ENCODE peak calls at places on chromosomes 7 and 10, in nine cellular contexts. One of them, this sample, is unnamed.

GRCh38 chr7:85220651-85221050 is 33.8 kb upstream of the SEMA3D start:
- DNase-seq in stimulated activated CD8-positive, alpha-beta memory T cell treated with anti-CD3 and anti-CD28 coated beads, Interleukin-4, amount 100 ng/mL, for 24 hours: no peak
- DNase-seq in EL: no peak
- DNase-seq in activated CD4-positive, CD25-positive, alpha-beta regulatory T cell treated with anti-CD3 and anti-CD28 coated beads, Interleukin-2, amount 50 U/mL, for 72 hours: no peak
- DNase-seq in NCI-H345: no peak
- DNase-seq in hypothalamus: no peak
- DNase-seq in astrocyte of the spinal cord: no peak
- DNase-seq in T47D: no peak
- DNase-seq in mesothelial cell of epicardium: no peak
- DNase-seq in this sample: no peak

GRCh38 chr10:11180228-11180627 is 162.6 kb downstream of the CELF2 start:
- DNase-seq in stimulated activated CD8-positive, alpha-beta memory T cell treated with anti-CD3 and anti-CD28 coated beads, Interleukin-4, amount 100 ng/mL, for 24 hours: peak
- DNase-seq in EL: no peak
- DNase-seq in activated CD4-positive, CD25-positive, alpha-beta regulatory T cell treated with anti-CD3 and anti-CD28 coated beads, Interleukin-2, amount 50 U/mL, for 72 hours: peak
- DNase-seq in NCI-H345: no peak
- DNase-seq in hypothalamus: no peak
- DNase-seq in astrocyte of the spinal cord: no peak
- DNase-seq in T47D: no peak
- DNase-seq in mesothelial cell of epicardium: no peak
- DNase-seq in this sample: no peak

GRCh38 chr10:132836832-132837540 is 51.0 kb upstream of the NKX6-2 start:
- DNase-seq in stimulated activated CD8-positive, alpha-beta memory T cell treated with anti-CD3 and anti-CD28 coated beads, Interleukin-4, amount 100 ng/mL, for 24 hours: peak
- DNase-seq in EL: peak
- DNase-seq in activated CD4-positive, CD25-positive, alpha-beta regulatory T cell treated with anti-CD3 and anti-CD28 coated beads, Interleukin-2, amount 50 U/mL, for 72 hours: peak
- DNase-seq in NCI-H345: peak
- DNase-seq in hypothalamus: peak
- DNase-seq in astrocyte of the spinal cord: no peak
- DNase-seq in T47D: peak
- DNase-seq in mesothelial cell of epicardium: peak
- DNase-seq in this sample: peak

GRCh38 chr7:124440081-124440480 is 325.5 kb downstream of the GPR37 start:
- DNase-seq in stimulated activated CD8-positive, alpha-beta memory T cell treated with anti-CD3 and anti-CD28 coated beads, Interleukin-4, amount 100 ng/mL, for 24 hours: no peak
- DNase-seq in EL: peak
- DNase-seq in activated CD4-positive, CD25-positive, alpha-beta regulatory T cell treated with anti-CD3 and anti-CD28 coated beads, Interleukin-2, amount 50 U/mL, for 72 hours: no peak
- DNase-seq in NCI-H345: no peak
- DNase-seq in hypothalamus: no peak
- DNase-seq in astrocyte of the spinal cord: peak
- DNase-seq in T47D: no peak
- DNase-seq in mesothelial cell of epicardium: no peak
- DNase-seq in this sample: peak

GRCh38 chr7:134593530-134594392 is 44.9 kb downstream of the AKR1B15 start:
- DNase-seq in stimulated activated CD8-positive, alpha-beta memory T cell treated with anti-CD3 and anti-CD28 coated beads, Interleukin-4, amount 100 ng/mL, for 24 hours: no peak
- DNase-seq in EL: peak
- DNase-seq in activated CD4-positive, CD25-positive, alpha-beta regulatory T cell treated with anti-CD3 and anti-CD28 coated beads, Interleukin-2, amount 50 U/mL, for 72 hours: no peak
- DNase-seq in NCI-H345: no peak
- DNase-seq in hypothalamus: peak
- DNase-seq in astrocyte of the spinal cord: peak
- DNase-seq in T47D: peak
- DNase-seq in mesothelial cell of epicardium: no peak
- DNase-seq in this sample: peak

GRCh38 chr7:1569833-1570632 is at the start of gene PSMG3:
- DNase-seq in stimulated activated CD8-positive, alpha-beta memory T cell treated with anti-CD3 and anti-CD28 coated beads, Interleukin-4, amount 100 ng/mL, for 24 hours: peak
- DNase-seq in EL: peak
- DNase-seq in activated CD4-positive, CD25-positive, alpha-beta regulatory T cell treated with anti-CD3 and anti-CD28 coated beads, Interleukin-2, amount 50 U/mL, for 72 hours: peak
- DNase-seq in NCI-H345: peak
- DNase-seq in hypothalamus: peak
- DNase-seq in astrocyte of the spinal cord: peak
- DNase-seq in T47D: peak
- DNase-seq in mesothelial cell of epicardium: peak
- DNase-seq in this sample: peak

GRCh38 chr7:92496876-92497275 is 19.1 kb upstream of the ERVW-1 start:
- DNase-seq in stimulated activated CD8-positive, alpha-beta memory T cell treated with anti-CD3 and anti-CD28 coated beads, Interleukin-4, amount 100 ng/mL, for 24 hours: no peak
- DNase-seq in EL: peak
- DNase-seq in activated CD4-positive, CD25-positive, alpha-beta regulatory T cell treated with anti-CD3 and anti-CD28 coated beads, Interleukin-2, amount 50 U/mL, for 72 hours: no peak
- DNase-seq in NCI-H345: no peak
- DNase-seq in hypothalamus: no peak
- DNase-seq in astrocyte of the spinal cord: no peak
- DNase-seq in T47D: no peak
- DNase-seq in mesothelial cell of epicardium: no peak
- DNase-seq in this sample: peak

GRCh38 chr7:18535811-18536413 is 40.4 kb downstream of the HDAC9 start:
- DNase-seq in stimulated activated CD8-positive, alpha-beta memory T cell treated with anti-CD3 and anti-CD28 coated beads, Interleukin-4, amount 100 ng/mL, for 24 hours: no peak
- DNase-seq in EL: no peak
- DNase-seq in activated CD4-positive, CD25-positive, alpha-beta regulatory T cell treated with anti-CD3 and anti-CD28 coated beads, Interleukin-2, amount 50 U/mL, for 72 hours: no peak
- DNase-seq in NCI-H345: no peak
- DNase-seq in hypothalamus: no peak
- DNase-seq in astrocyte of the spinal cord: no peak
- DNase-seq in T47D: peak
- DNase-seq in mesothelial cell of epicardium: no peak
- DNase-seq in this sample: no peak

GRCh38 chr7:13077466-13077865 is 390.0 kb downstream of the ARL4A start:
- DNase-seq in stimulated activated CD8-positive, alpha-beta memory T cell treated with anti-CD3 and anti-CD28 coated beads, Interleukin-4, amount 100 ng/mL, for 24 hours: no peak
- DNase-seq in EL: peak
- DNase-seq in activated CD4-positive, CD25-positive, alpha-beta regulatory T cell treated with anti-CD3 and anti-CD28 coated beads, Interleukin-2, amount 50 U/mL, for 72 hours: no peak
- DNase-seq in NCI-H345: no peak
- DNase-seq in hypothalamus: no peak
- DNase-seq in astrocyte of the spinal cord: peak
- DNase-seq in T47D: no peak
- DNase-seq in mesothelial cell of epicardium: no peak
- DNase-seq in this sample: peak

GRCh38 chr7:20408467-20408826 is 77.7 kb downstream of the ITGB8 start:
- DNase-seq in stimulated activated CD8-positive, alpha-beta memory T cell treated with anti-CD3 and anti-CD28 coated beads, Interleukin-4, amount 100 ng/mL, for 24 hours: no peak
- DNase-seq in EL: peak
- DNase-seq in activated CD4-positive, CD25-positive, alpha-beta regulatory T cell treated with anti-CD3 and anti-CD28 coated beads, Interleukin-2, amount 50 U/mL, for 72 hours: no peak
- DNase-seq in NCI-H345: peak
- DNase-seq in hypothalamus: no peak
- DNase-seq in astrocyte of the spinal cord: no peak
- DNase-seq in T47D: no peak
- DNase-seq in mesothelial cell of epicardium: no peak
- DNase-seq in this sample: peak

GRCh38 chr7:112182749-112183148 is 23.4 kb downstream of the DOCK4 start:
- DNase-seq in stimulated activated CD8-positive, alpha-beta memory T cell treated with anti-CD3 and anti-CD28 coated beads, Interleukin-4, amount 100 ng/mL, for 24 hours: no peak
- DNase-seq in EL: no peak
- DNase-seq in activated CD4-positive, CD25-positive, alpha-beta regulatory T cell treated with anti-CD3 and anti-CD28 coated beads, Interleukin-2, amount 50 U/mL, for 72 hours: no peak
- DNase-seq in NCI-H345: no peak
- DNase-seq in hypothalamus: peak
- DNase-seq in astrocyte of the spinal cord: no peak
- DNase-seq in T47D: no peak
- DNase-seq in mesothelial cell of epicardium: no peak
- DNase-seq in this sample: no peak

GRCh38 chr10:32190890-32191491 is 134.8 kb upstream of the KIF5B start:
- DNase-seq in stimulated activated CD8-positive, alpha-beta memory T cell treated with anti-CD3 and anti-CD28 coated beads, Interleukin-4, amount 100 ng/mL, for 24 hours: no peak
- DNase-seq in EL: peak
- DNase-seq in activated CD4-positive, CD25-positive, alpha-beta regulatory T cell treated with anti-CD3 and anti-CD28 coated beads, Interleukin-2, amount 50 U/mL, for 72 hours: no peak
- DNase-seq in NCI-H345: peak
- DNase-seq in hypothalamus: no peak
- DNase-seq in astrocyte of the spinal cord: peak
- DNase-seq in T47D: peak
- DNase-seq in mesothelial cell of epicardium: no peak
- DNase-seq in this sample: peak

GRCh38 chr10:11345224-11346054 is 266.0 kb downstream of the USP6NL start:
- DNase-seq in stimulated activated CD8-positive, alpha-beta memory T cell treated with anti-CD3 and anti-CD28 coated beads, Interleukin-4, amount 100 ng/mL, for 24 hours: no peak
- DNase-seq in EL: no peak
- DNase-seq in activated CD4-positive, CD25-positive, alpha-beta regulatory T cell treated with anti-CD3 and anti-CD28 coated beads, Interleukin-2, amount 50 U/mL, for 72 hours: no peak
- DNase-seq in NCI-H345: peak
- DNase-seq in hypothalamus: no peak
- DNase-seq in astrocyte of the spinal cord: no peak
- DNase-seq in T47D: peak
- DNase-seq in mesothelial cell of epicardium: no peak
- DNase-seq in this sample: peak

GRCh38 chr10:80409121-80409520 is 770 bp downstream of the PRXL2A start:
- DNase-seq in stimulated activated CD8-positive, alpha-beta memory T cell treated with anti-CD3 and anti-CD28 coated beads, Interleukin-4, amount 100 ng/mL, for 24 hours: no peak
- DNase-seq in EL: no peak
- DNase-seq in activated CD4-positive, CD25-positive, alpha-beta regulatory T cell treated with anti-CD3 and anti-CD28 coated beads, Interleukin-2, amount 50 U/mL, for 72 hours: no peak
- DNase-seq in NCI-H345: peak
- DNase-seq in hypothalamus: no peak
- DNase-seq in astrocyte of the spinal cord: no peak
- DNase-seq in T47D: no peak
- DNase-seq in mesothelial cell of epicardium: no peak
- DNase-seq in this sample: no peak

GRCh38 chr10:100774876-100775275 is 29.5 kb downstream of the PAX2 start:
- DNase-seq in stimulated activated CD8-positive, alpha-beta memory T cell treated with anti-CD3 and anti-CD28 coated beads, Interleukin-4, amount 100 ng/mL, for 24 hours: no peak
- DNase-seq in EL: no peak
- DNase-seq in activated CD4-positive, CD25-positive, alpha-beta regulatory T cell treated with anti-CD3 and anti-CD28 coated beads, Interleukin-2, amount 50 U/mL, for 72 hours: no peak
- DNase-seq in NCI-H345: no peak
- DNase-seq in hypothalamus: no peak
- DNase-seq in astrocyte of the spinal cord: no peak
- DNase-seq in T47D: no peak
- DNase-seq in mesothelial cell of epicardium: no peak
- DNase-seq in this sample: no peak

GRCh38 chr10:128263891-128264688 is 137.9 kb upstream of the MKI67 start:
- DNase-seq in stimulated activated CD8-positive, alpha-beta memory T cell treated with anti-CD3 and anti-CD28 coated beads, Interleukin-4, amount 100 ng/mL, for 24 hours: peak
- DNase-seq in EL: peak
- DNase-seq in activated CD4-positive, CD25-positive, alpha-beta regulatory T cell treated with anti-CD3 and anti-CD28 coated beads, Interleukin-2, amount 50 U/mL, for 72 hours: no peak
- DNase-seq in NCI-H345: peak
- DNase-seq in hypothalamus: peak
- DNase-seq in astrocyte of the spinal cord: peak
- DNase-seq in T47D: peak
- DNase-seq in mesothelial cell of epicardium: peak
- DNase-seq in this sample: peak

GRCh38 chr10:3400368-3400767 is 227.8 kb upstream of the PITRM1 start:
- DNase-seq in stimulated activated CD8-positive, alpha-beta memory T cell treated with anti-CD3 and anti-CD28 coated beads, Interleukin-4, amount 100 ng/mL, for 24 hours: no peak
- DNase-seq in EL: peak
- DNase-seq in activated CD4-positive, CD25-positive, alpha-beta regulatory T cell treated with anti-CD3 and anti-CD28 coated beads, Interleukin-2, amount 50 U/mL, for 72 hours: no peak
- DNase-seq in NCI-H345: no peak
- DNase-seq in hypothalamus: no peak
- DNase-seq in astrocyte of the spinal cord: peak
- DNase-seq in T47D: no peak
- DNase-seq in mesothelial cell of epicardium: no peak
- DNase-seq in this sample: peak

GRCh38 chr10:79295593-79295992 is 51.7 kb upstream of the PPIF start:
- DNase-seq in stimulated activated CD8-positive, alpha-beta memory T cell treated with anti-CD3 and anti-CD28 coated beads, Interleukin-4, amount 100 ng/mL, for 24 hours: no peak
- DNase-seq in EL: no peak
- DNase-seq in activated CD4-positive, CD25-positive, alpha-beta regulatory T cell treated with anti-CD3 and anti-CD28 coated beads, Interleukin-2, amount 50 U/mL, for 72 hours: no peak
- DNase-seq in NCI-H345: no peak
- DNase-seq in hypothalamus: no peak
- DNase-seq in astrocyte of the spinal cord: no peak
- DNase-seq in T47D: no peak
- DNase-seq in mesothelial cell of epicardium: no peak
- DNase-seq in this sample: no peak

GRCh38 chr10:48511855-48512191 is 93.0 kb downstream of the ARHGAP22 start:
- DNase-seq in stimulated activated CD8-positive, alpha-beta memory T cell treated with anti-CD3 and anti-CD28 coated beads, Interleukin-4, amount 100 ng/mL, for 24 hours: no peak
- DNase-seq in EL: no peak
- DNase-seq in activated CD4-positive, CD25-positive, alpha-beta regulatory T cell treated with anti-CD3 and anti-CD28 coated beads, Interleukin-2, amount 50 U/mL, for 72 hours: peak
- DNase-seq in NCI-H345: no peak
- DNase-seq in hypothalamus: no peak
- DNase-seq in astrocyte of the spinal cord: no peak
- DNase-seq in T47D: no peak
- DNase-seq in mesothelial cell of epicardium: no peak
- DNase-seq in this sample: no peak

GRCh38 chr7:30445770-30446169 is 32.8 kb downstream of the NOD1 start:
- DNase-seq in stimulated activated CD8-positive, alpha-beta memory T cell treated with anti-CD3 and anti-CD28 coated beads, Interleukin-4, amount 100 ng/mL, for 24 hours: peak
- DNase-seq in EL: peak
- DNase-seq in activated CD4-positive, CD25-positive, alpha-beta regulatory T cell treated with anti-CD3 and anti-CD28 coated beads, Interleukin-2, amount 50 U/mL, for 72 hours: peak
- DNase-seq in NCI-H345: peak
- DNase-seq in hypothalamus: peak
- DNase-seq in astrocyte of the spinal cord: peak
- DNase-seq in T47D: no peak
- DNase-seq in mesothelial cell of epicardium: no peak
- DNase-seq in this sample: peak

GRCh38 chr7:50140688-50141087 is 47.6 kb upstream of the ZPBP start:
- DNase-seq in stimulated activated CD8-positive, alpha-beta memory T cell treated with anti-CD3 and anti-CD28 coated beads, Interleukin-4, amount 100 ng/mL, for 24 hours: no peak
- DNase-seq in EL: no peak
- DNase-seq in activated CD4-positive, CD25-positive, alpha-beta regulatory T cell treated with anti-CD3 and anti-CD28 coated beads, Interleukin-2, amount 50 U/mL, for 72 hours: no peak
- DNase-seq in NCI-H345: no peak
- DNase-seq in hypothalamus: no peak
- DNase-seq in astrocyte of the spinal cord: no peak
- DNase-seq in T47D: no peak
- DNase-seq in mesothelial cell of epicardium: no peak
- DNase-seq in this sample: no peak

GRCh38 chr7:41193738-41194287 is 509.1 kb downstream of the INHBA start:
- DNase-seq in stimulated activated CD8-positive, alpha-beta memory T cell treated with anti-CD3 and anti-CD28 coated beads, Interleukin-4, amount 100 ng/mL, for 24 hours: no peak
- DNase-seq in EL: no peak
- DNase-seq in activated CD4-positive, CD25-positive, alpha-beta regulatory T cell treated with anti-CD3 and anti-CD28 coated beads, Interleukin-2, amount 50 U/mL, for 72 hours: no peak
- DNase-seq in NCI-H345: no peak
- DNase-seq in hypothalamus: no peak
- DNase-seq in astrocyte of the spinal cord: no peak
- DNase-seq in T47D: no peak
- DNase-seq in mesothelial cell of epicardium: no peak
- DNase-seq in this sample: no peak

GRCh38 chr7:18753972-18754610 is 258.5 kb downstream of the HDAC9 start:
- DNase-seq in stimulated activated CD8-positive, alpha-beta memory T cell treated with anti-CD3 and anti-CD28 coated beads, Interleukin-4, amount 100 ng/mL, for 24 hours: no peak
- DNase-seq in EL: peak
- DNase-seq in activated CD4-positive, CD25-positive, alpha-beta regulatory T cell treated with anti-CD3 and anti-CD28 coated beads, Interleukin-2, amount 50 U/mL, for 72 hours: no peak
- DNase-seq in NCI-H345: no peak
- DNase-seq in hypothalamus: no peak
- DNase-seq in astrocyte of the spinal cord: peak
- DNase-seq in T47D: no peak
- DNase-seq in mesothelial cell of epicardium: no peak
- DNase-seq in this sample: peak

GRCh38 chr7:151736403-151736909 is 140.5 kb downstream of the PRKAG2 start:
- DNase-seq in stimulated activated CD8-positive, alpha-beta memory T cell treated with anti-CD3 and anti-CD28 coated beads, Interleukin-4, amount 100 ng/mL, for 24 hours: no peak
- DNase-seq in EL: peak
- DNase-seq in activated CD4-positive, CD25-positive, alpha-beta regulatory T cell treated with anti-CD3 and anti-CD28 coated beads, Interleukin-2, amount 50 U/mL, for 72 hours: no peak
- DNase-seq in NCI-H345: peak
- DNase-seq in hypothalamus: no peak
- DNase-seq in astrocyte of the spinal cord: peak
- DNase-seq in T47D: peak
- DNase-seq in mesothelial cell of epicardium: no peak
- DNase-seq in this sample: peak

GRCh38 chr10:104342941-104343411 is 4.7 kb upstream of the ITPRIP start:
- DNase-seq in stimulated activated CD8-positive, alpha-beta memory T cell treated with anti-CD3 and anti-CD28 coated beads, Interleukin-4, amount 100 ng/mL, for 24 hours: no peak
- DNase-seq in EL: peak
- DNase-seq in activated CD4-positive, CD25-positive, alpha-beta regulatory T cell treated with anti-CD3 and anti-CD28 coated beads, Interleukin-2, amount 50 U/mL, for 72 hours: no peak
- DNase-seq in NCI-H345: no peak
- DNase-seq in hypothalamus: no peak
- DNase-seq in astrocyte of the spinal cord: no peak
- DNase-seq in T47D: no peak
- DNase-seq in mesothelial cell of epicardium: no peak
- DNase-seq in this sample: no peak

GRCh38 chr10:71314028-71314693 is 4.9 kb upstream of the SLC29A3 start:
- DNase-seq in stimulated activated CD8-positive, alpha-beta memory T cell treated with anti-CD3 and anti-CD28 coated beads, Interleukin-4, amount 100 ng/mL, for 24 hours: peak
- DNase-seq in EL: peak
- DNase-seq in activated CD4-positive, CD25-positive, alpha-beta regulatory T cell treated with anti-CD3 and anti-CD28 coated beads, Interleukin-2, amount 50 U/mL, for 72 hours: peak
- DNase-seq in NCI-H345: peak
- DNase-seq in hypothalamus: peak
- DNase-seq in astrocyte of the spinal cord: peak
- DNase-seq in T47D: peak
- DNase-seq in mesothelial cell of epicardium: peak
- DNase-seq in this sample: peak

GRCh38 chr7:157589680-157590079 is 252.9 kb downstream of the DNAJB6 start:
- DNase-seq in stimulated activated CD8-positive, alpha-beta memory T cell treated with anti-CD3 and anti-CD28 coated beads, Interleukin-4, amount 100 ng/mL, for 24 hours: no peak
- DNase-seq in EL: no peak
- DNase-seq in activated CD4-positive, CD25-positive, alpha-beta regulatory T cell treated with anti-CD3 and anti-CD28 coated beads, Interleukin-2, amount 50 U/mL, for 72 hours: no peak
- DNase-seq in NCI-H345: no peak
- DNase-seq in hypothalamus: no peak
- DNase-seq in astrocyte of the spinal cord: no peak
- DNase-seq in T47D: no peak
- DNase-seq in mesothelial cell of epicardium: no peak
- DNase-seq in this sample: no peak

This sample was measured in iris pigment epithelial cell.